ENCODE peak calls at places on chromosomes 11 and 22, in ten cellular contexts. T is CD8-positive, alpha-beta memory T cell; S is right atrium auricular region; K is fibroblast of lung; Q is mesendoderm; H is kidney; M is aorta; J is neuronal stem cell; O is Peyer's patch; Z is naive thymus-derived CD4-positive, alpha-beta T cell. B is an unnamed sample.

GRCh38 chr22:49263101-49263500 is 564.6 kb downstream of the BRD1 start:
- DNase-seq in T (no peak), S (no peak), K (no peak), Q (no peak), H (no peak), M (no peak), J (no peak), O (no peak), Z (no peak), B (no peak)

GRCh38 chr11:65381721-65382035 is 768 bp downstream of the SLC25A45 start:
- DNase-seq in T (no peak), S (peak; percentile 70), K (peak; percentile 58), Q (peak; percentile 94), H (no peak), M (no peak), J (no peak), O (no peak), Z (no peak), B (no peak)

GRCh38 chr11:62001450-62002178 is 34.2 kb upstream of the FTH1 start:
- DNase-seq in T (no peak), S (no peak), K (peak; percentile 46), Q (no peak), H (no peak), M (no peak), J (no peak), O (no peak), Z (no peak), B (no peak)

GRCh38 chr11:70547821-70548670 is 149.7 kb downstream of the CTTN start:
- DNase-seq in T (no peak), S (no peak), K (no peak), Q (no peak), H (peak; percentile 18), M (peak; percentile 21), J (no peak), O (no peak), Z (no peak), B (no peak)

GRCh38 chr11:2694495-2694894 is 5.3 kb downstream of the KCNQ1OT1 start:
- DNase-seq in T (no peak), S (no peak), K (no peak), Q (no peak), H (no peak), M (peak; percentile 4), J (no peak), O (no peak), Z (no peak), B (no peak)

GRCh38 chr11:61679893-61680621 is at the start of gene DAGLA:
- DNase-seq in T (peak; percentile 74), S (peak; percentile 79), K (peak; percentile 42), Q (peak; percentile 51), H (peak; percentile 89), M (peak; percentile 76), J (peak; percentile 81), O (peak; percentile 45), Z (peak; percentile 78), B (peak; percentile 89)

GRCh38 chr11:126257764-126258163 is 10.9 kb downstream of the SRPRA start:
- DNase-seq in T (no peak), S (no peak), K (peak; percentile 35), Q (no peak), H (no peak), M (no peak), J (no peak), O (no peak), Z (no peak), B (no peak)

GRCh38 chr11:47175746-47176327 is 842 bp downstream of the ARFGAP2 start:
- DNase-seq in T (no peak), S (no peak), K (no peak), Q (no peak), H (no peak), M (no peak), J (no peak), O (no peak), Z (no peak), B (no peak)

GRCh38 chr11:3836903-3837302 is 3.9 kb downstream of the RHOG start:
- DNase-seq in T (peak; percentile 60), S (no peak), K (no peak), Q (no peak), H (peak; percentile 78), M (peak; percentile 79), J (no peak), O (peak; percentile 73), Z (peak; percentile 51), B (peak; percentile 84)

GRCh38 chr11:99893803-99894202 is 793.3 kb upstream of the ARHGAP42 start:
- DNase-seq in T (no peak), S (no peak), K (no peak), Q (no peak), H (no peak), M (no peak), J (no peak), O (no peak), Z (no peak), B (no peak)

GRCh38 chr11:59548309-59548656 is 36.9 kb downstream of the OR4D9 start:
- DNase-seq in T (no peak), S (no peak), K (no peak), Q (no peak), H (no peak), M (no peak), J (no peak), O (no peak), Z (no peak), B (no peak)
- H3K4me1 ChIP-seq in T (peaks cover 11% of the 10 kb centered on the region), S (no peaks in the 10 kb centered on the region), K (peaks cover 6% of the 10 kb centered on the region), Q (no peaks in the 10 kb centered on the region), H (no peaks in the 10 kb centered on the region), M (no peaks in the 10 kb centered on the region), J (peaks cover 5% of the 10 kb centered on the region), O (no peaks in the 10 kb centered on the region), Z (no peaks in the 10 kb centered on the region), B (no peaks in the 10 kb centered on the region)

GRCh38 chr11:63710476-63711217 is 29.3 kb downstream of the RTN3 start:
- DNase-seq in T (no peak), S (no peak), K (peak; percentile 82), Q (peak; percentile 89), H (no peak), M (no peak), J (no peak), O (no peak), Z (no peak), B (peak; percentile 50)
- H3K4me3 ChIP-seq in T (no peak overlapping the region), S (no peak overlapping the region), K (no peak overlapping the region), Q (no peak overlapping the region), H (no peak overlapping the region), M (no peak overlapping the region), J (no peak overlapping the region), O (no peak overlapping the region), Z (no peak overlapping the region), B (no peak overlapping the region)

GRCh38 chr22:20937031-20937793 is 20.0 kb downstream of the CRKL start:
- DNase-seq in T (no peak), S (no peak), K (no peak), Q (no peak), H (no peak), M (no peak), J (no peak), O (no peak), Z (no peak), B (no peak)
- H3K27ac ChIP-seq in T (no peak overlapping the region), S (no peak overlapping the region), K (no peak overlapping the region), Q (no peak overlapping the region), H (no peak overlapping the region), M (no peak overlapping the region), J (no peak overlapping the region), O (no peak overlapping the region), Z (no peak overlapping the region), B (no peak overlapping the region)

GRCh38 chr22:29205598-29206371 is at the start of gene EMID1:
- DNase-seq in T (no peak), S (no peak), K (no peak), Q (peak; percentile 37), H (peak; percentile 80), M (no peak), J (peak; percentile 46), O (no peak), Z (no peak), B (peak; percentile 72)

GRCh38 chr22:29204617-29205183 is 996 bp upstream of the EMID1 start:
- DNase-seq in T (no peak), S (no peak), K (no peak), Q (no peak), H (no peak), M (no peak), J (no peak), O (no peak), Z (no peak), B (no peak)

GRCh38 chr22:29206372-29207230 is 905 bp downstream of the EMID1 start:
- DNase-seq in T (no peak), S (no peak), K (no peak), Q (no peak), H (no peak), M (no peak), J (peak; percentile 63), O (no peak), Z (no peak), B (no peak)

GRCh38 chr22:29203883-29204282 is 1.8 kb upstream of the EMID1 start:
- DNase-seq in T (no peak), S (no peak), K (no peak), Q (no peak), H (no peak), M (no peak), J (no peak), O (no peak), Z (no peak), B (no peak)

GRCh38 chr22:29205260-29205597 is 467 bp upstream of the EMID1 start:
- DNase-seq in T (no peak), S (no peak), K (no peak), Q (no peak), H (no peak), M (no peak), J (no peak), O (no peak), Z (no peak), B (no peak)
- H3K4me1 ChIP-seq in T (peaks cover 17% of the 10 kb centered on the region), S (no peaks in the 10 kb centered on the region), K (no peaks in the 10 kb centered on the region), Q (no peaks in the 10 kb centered on the region), H (peaks cover 42% of the 10 kb centered on the region), M (no peaks in the 10 kb centered on the region), J (peaks cover 49% of the 10 kb centered on the region), O (no peaks in the 10 kb centered on the region), Z (peaks cover 4% of the 10 kb centered on the region), B (peaks cover 4% of the 10 kb centered on the region)

DNA sequence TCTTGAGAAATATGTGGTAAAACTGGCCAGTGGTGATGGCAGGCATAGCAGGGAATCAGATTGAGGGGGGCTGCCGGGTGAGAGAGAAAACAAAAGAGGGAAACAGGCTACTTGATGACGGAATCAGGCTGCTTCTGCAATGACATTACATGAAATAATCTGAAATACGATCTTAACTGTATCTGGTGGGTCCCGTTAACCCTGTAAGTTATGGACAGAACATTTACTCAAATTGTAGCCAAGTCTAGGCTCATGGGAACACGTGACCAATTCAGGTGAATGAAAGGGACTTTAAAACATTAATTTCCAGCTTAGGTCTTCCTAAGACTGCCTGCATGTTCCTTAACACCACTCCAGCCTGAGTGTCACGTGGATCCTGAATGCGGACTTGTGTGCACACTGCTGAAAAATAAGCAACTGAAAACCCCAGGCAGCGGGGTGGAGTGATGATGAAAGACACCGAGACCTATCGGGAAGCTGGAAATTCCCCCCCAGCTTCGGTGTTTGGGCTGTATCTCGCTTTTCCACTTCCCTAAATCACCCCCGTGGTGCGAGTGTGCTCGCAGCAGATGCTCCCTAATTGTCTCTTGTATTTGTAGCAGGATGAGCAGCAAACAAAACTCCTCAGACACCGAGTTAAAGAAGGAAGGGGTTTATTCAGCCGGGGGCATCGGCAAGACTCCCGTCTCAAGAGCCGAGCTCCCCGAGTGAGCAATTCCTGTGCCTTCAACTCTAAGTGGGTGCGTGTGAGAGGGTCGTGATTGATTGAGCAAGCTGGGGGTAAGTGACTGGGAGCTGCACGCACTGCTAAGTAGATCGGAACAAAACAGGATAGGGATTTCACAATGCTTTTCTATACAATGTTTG is 145.0 kb upstream of the GRK3 start:
- DNase-seq in T (no peak), S (peak; percentile 74), K (peak; percentile 58), Q (no peak), H (peak; percentile 54), M (peak; percentile 82), J (no peak), O (no peak), Z (no peak), B (peak; percentile 57)
- H3K4me3 ChIP-seq in T (peak overlapping the region; percentile 21), S (no peak overlapping the region), K (no peak overlapping the region), Q (no peak overlapping the region), H (peak overlapping the region; percentile 7), M (no peak overlapping the region), J (no peak overlapping the region), O (no peak overlapping the region), Z (peak overlapping the region; percentile 34), B (no peak overlapping the region)

GRCh38 chr11:9745411-9746211 is 81.7 kb downstream of the SWAP70 start:
- DNase-seq in T (no peak), S (no peak), K (no peak), Q (no peak), H (no peak), M (no peak), J (no peak), O (peak; percentile 57), Z (no peak), B (no peak)
- H3K27ac ChIP-seq in T (no peak overlapping the region), S (no peak overlapping the region), K (no peak overlapping the region), Q (no peak overlapping the region), H (no peak overlapping the region), M (no peak overlapping the region), J (no peak overlapping the region), O (no peak overlapping the region), Z (no peak overlapping the region), B (no peak overlapping the region)